ENCODE peak calls at places on chromosomes 13 and 19, in six cellular contexts. V is left lung, X is stomach, W is suprapubic skin, U is neural progenitor cell, D is tibial artery. C is an unnamed sample.

GRCh38 chr13:99501952-99502310 is 659 bp downstream of the TM9SF2 start:
- DNase-seq in V (peak; percentile 46), X (peak; percentile 30), W (peak; percentile 66), U (no peak), D (no peak), C (peak; percentile 61)

GRCh38 chr19:1855828-1856255 is 7.5 kb downstream of the KLF16 start:
- DNase-seq in V (peak; percentile 44), X (no peak), W (no peak), U (no peak), D (no peak), C (no peak)

GRCh38 chr13:85108356-85108755 is 690.9 kb downstream of the SLITRK6 start:
- DNase-seq in V (no peak), X (no peak), W (peak; percentile 58), U (no peak), D (no peak), C (no peak)

GRCh38 chr19:47493378-47494210 is 9.6 kb upstream of the KPTN start:
- DNase-seq in V (no peak), X (no peak), W (no peak), U (no peak), D (no peak), C (no peak)

GRCh38 chr13:75226755-75227435 is 255.1 kb downstream of the TBC1D4 start:
- DNase-seq in V (no peak), X (no peak), W (no peak), U (no peak), D (no peak), C (no peak)

GRCh38 chr19:2289714-2290435 is 7.9 kb upstream of the PEAK3 start:
- DNase-seq in V (peak; percentile 73), X (peak; percentile 41), W (peak; percentile 74), U (peak; percentile 53), D (no peak), C (peak; percentile 84)

GRCh38 chr19:44643605-44644390 is at the start of gene PVR:
- DNase-seq in V (peak; percentile 80), X (peak; percentile 72), W (peak; percentile 74), U (peak; percentile 78), D (peak; percentile 53), C (peak; percentile 75)

GRCh38 chr19:12983561-12984142 is 11.6 kb upstream of the NFIX start:
- DNase-seq in V (peak; percentile 72), X (peak; percentile 86), W (peak; percentile 84), U (peak; percentile 91), D (peak; percentile 64), C (peak; percentile 72)

GRCh38 chr13:111491021-111491420 is 170.6 kb downstream of the TEX29 start:
- DNase-seq in V (no peak), X (peak; percentile 22), W (no peak), U (no peak), D (no peak), C (peak; percentile 26)

GRCh38 chr13:98482476-98483444 is 94.1 kb downstream of the STK24 start:
- DNase-seq in V (peak; percentile 77), X (peak; percentile 87), W (peak; percentile 83), U (peak; percentile 45), D (peak; percentile 64), C (peak; percentile 17)

GRCh38 chr19:43784251-43784980 is 3.6 kb upstream of the KCNN4 start:
- DNase-seq in V (peak; percentile 75), X (peak; percentile 62), W (no peak), U (no peak), D (no peak), C (peak; percentile 61)

GRCh38 chr13:93603043-93603442 is 376.4 kb downstream of the GPC6 start:
- DNase-seq in V (no peak), X (no peak), W (no peak), U (no peak), D (no peak), C (no peak)

GRCh38 chr19:4380254-4380727 is 20.1 kb downstream of the SH3GL1 start:
- DNase-seq in V (peak; percentile 65), X (no peak), W (peak; percentile 76), U (no peak), D (no peak), C (no peak)

DNA sequence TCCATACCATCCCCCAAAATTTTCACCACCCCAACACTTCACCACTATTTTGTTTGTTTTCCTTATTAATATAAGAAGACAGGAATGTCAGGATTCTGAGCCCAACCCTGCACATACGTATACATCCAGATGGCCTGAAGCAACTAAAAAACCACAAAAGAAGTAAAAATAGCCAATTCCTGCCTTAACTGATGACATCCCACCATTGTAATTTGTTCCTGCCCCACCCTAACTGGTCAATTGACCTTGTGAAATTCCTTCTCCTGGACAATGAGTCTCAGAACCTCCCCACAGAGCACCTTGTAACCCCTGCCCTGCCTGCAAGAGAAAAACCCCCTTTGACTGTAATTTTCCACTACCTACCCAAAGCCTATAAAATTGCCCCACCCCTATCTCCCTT is 132.5 kb downstream of the ZNF675 start:
- DNase-seq in V (no peak), X (no peak), W (no peak), U (no peak), D (no peak), C (no peak)
- H3K9me3 ChIP-seq in V (peaks cover 55% of the 10 kb centered on the region), X (no peaks in the 10 kb centered on the region), W (no peaks in the 10 kb centered on the region), U (peaks cover 6% of the 10 kb centered on the region), D (no peaks in the 10 kb centered on the region), C (no peaks in the 10 kb centered on the region)

GRCh38 chr19:14023404-14024235 is 4.3 kb upstream of the RLN3 start:
- DNase-seq in V (no peak), X (peak; percentile 58), W (no peak), U (peak; percentile 74), D (no peak), C (no peak)
- TF ChIP-seq CTCF in V (peak; percentile 23), X (peak; percentile 28), W (peak; percentile 26), U (peak; percentile 66), D (peak; percentile 23), C (peak; percentile 51)

GRCh38 chr13:38418286-38418685 is 68.6 kb downstream of the UFM1 start:
- DNase-seq in V (no peak), X (no peak), W (no peak), U (no peak), D (no peak), C (no peak)

GRCh38 chr13:38419312-38419873 is 69.7 kb downstream of the UFM1 start:
- DNase-seq in V (no peak), X (no peak), W (no peak), U (no peak), D (no peak), C (no peak)

GRCh38 chr13:38417727-38418126 is 68.1 kb downstream of the UFM1 start:
- DNase-seq in V (no peak), X (no peak), W (no peak), U (peak; percentile 16), D (no peak), C (no peak)

GRCh38 chr13:38417241-38417640 is 67.6 kb downstream of the UFM1 start:
- DNase-seq in V (no peak), X (no peak), W (no peak), U (no peak), D (no peak), C (no peak)

GRCh38 chr13:38421590-38422560 is 72.2 kb downstream of the UFM1 start:
- DNase-seq in V (no peak), X (no peak), W (no peak), U (no peak), D (no peak), C (no peak)
- H3K27ac ChIP-seq in V (no peak overlapping the region), X (no peak overlapping the region), W (no peak overlapping the region), U (no peak overlapping the region), D (no peak overlapping the region), C (no peak overlapping the region)

GRCh38 chr19:33629826-33630375 is 8.1 kb downstream of the CHST8 start:
- DNase-seq in V (no peak), X (no peak), W (no peak), U (no peak), D (no peak), C (no peak)
- H3K9me3 ChIP-seq in V (no peaks in the 10 kb centered on the region), X (no peaks in the 10 kb centered on the region), W (no peaks in the 10 kb centered on the region), U (no peaks in the 10 kb centered on the region), D (no peaks in the 10 kb centered on the region), C (no peaks in the 10 kb centered on the region)

GRCh38 chr19:6071840-6072239 is 38.5 kb downstream of the RFX2 start:
- DNase-seq in V (no peak), X (no peak), W (no peak), U (no peak), D (no peak), C (no peak)

GRCh38 chr19:6073858-6074708 is 36.2 kb downstream of the RFX2 start:
- DNase-seq in V (no peak), X (no peak), W (peak; percentile 63), U (no peak), D (no peak), C (no peak)

GRCh38 chr19:6076291-6076665 is 34.0 kb downstream of the RFX2 start:
- DNase-seq in V (no peak), X (no peak), W (peak; percentile 58), U (no peak), D (no peak), C (peak; percentile 19)

GRCh38 chr19:6076675-6077463 is 33.4 kb downstream of the RFX2 start:
- DNase-seq in V (no peak), X (no peak), W (peak; percentile 78), U (no peak), D (no peak), C (no peak)

DNA sequence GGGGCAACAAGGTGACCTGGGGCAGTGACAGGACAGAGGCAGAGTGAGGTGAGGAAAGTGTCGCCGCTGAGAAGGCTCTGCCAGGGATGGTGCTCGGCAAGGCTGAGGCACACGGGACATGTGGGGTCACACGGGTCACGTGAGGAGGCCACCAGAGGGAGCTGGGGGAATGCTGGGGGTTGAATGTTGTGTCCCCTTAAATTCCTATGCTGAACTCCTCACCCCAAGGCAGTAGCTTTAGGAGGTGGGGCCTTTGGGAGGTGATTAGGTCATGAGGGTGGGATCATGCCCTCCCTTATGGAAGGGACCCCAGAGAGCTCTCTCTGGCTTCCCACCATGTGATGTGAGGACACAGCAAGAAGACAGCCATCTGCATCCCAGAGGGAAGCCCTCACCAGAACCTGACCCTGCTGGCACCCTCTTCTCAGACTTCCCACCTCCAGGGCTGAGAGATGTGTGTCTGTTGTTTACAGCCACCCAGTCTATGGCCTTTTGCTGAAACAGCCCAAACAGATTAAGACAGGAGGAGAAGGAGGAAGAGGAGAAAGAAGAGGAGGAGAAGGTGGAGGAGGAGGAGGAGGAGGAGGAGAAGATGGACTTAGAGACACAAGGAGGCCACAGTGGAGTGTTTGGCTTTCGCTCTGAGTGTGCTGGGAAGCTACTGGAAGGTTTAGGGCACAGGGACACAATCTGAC is 35.4 kb downstream of the RFX2 start:
- DNase-seq in V (no peak), X (no peak), W (peak; percentile 64), U (no peak), D (no peak), C (no peak)
- TF ChIP-seq CTCF in V (no peak), X (no peak), W (no peak), U (no peak), D (no peak), C (no peak)

GRCh38 chr13:32659736-32660135 is 73.5 kb downstream of the PDS5B start:
- DNase-seq in V (no peak), X (no peak), W (no peak), U (no peak), D (no peak), C (no peak)
- H3K27ac ChIP-seq in V (no peak overlapping the region), X (no peak overlapping the region), W (no peak overlapping the region), U (no peak overlapping the region), D (peak overlapping the region; percentile 9), C (no peak overlapping the region)

GRCh38 chr19:50607388-50607787 is 32.3 kb downstream of the SYT3 start:
- DNase-seq in V (no peak), X (no peak), W (no peak), U (no peak), D (no peak), C (no peak)
- H3K9me3 ChIP-seq in V (no peaks in the 10 kb centered on the region), X (no peaks in the 10 kb centered on the region), W (no peaks in the 10 kb centered on the region), U (no peaks in the 10 kb centered on the region), D (no peaks in the 10 kb centered on the region), C (no peaks in the 10 kb centered on the region)